ENCODE peak calls at places on chromosomes 3 and 15, in eight cellular contexts. Y is NCI-H524 treated with DMSO at 0.1 percent for 48 hours, K is MM.1S, F is right atrium auricular region, N is fibroblast of pulmonary artery, R is Caki2, P is AG08396, D is glutamatergic neuron. V is an unnamed sample.

GRCh38 chr15:67077641-67078215 is 12.3 kb downstream of the SMAD3 start:
- DNase-seq in Y (no peak), K (no peak), D (no peak), F (no peak), R (no peak), P (no peak), N (no peak), V (no peak)

GRCh38 chr15:75646944-75647364 is 758 bp upstream of the SNX33 start:
- DNase-seq in F (no peak), P (peak), R (no peak), N (no peak), D (peak), Y (no peak), K (no peak), V (no peak)

GRCh38 chr3:12318758-12319621 is 30.1 kb downstream of the PPARG start:
- DNase-seq in D (no peak), N (peak), P (no peak), Y (no peak), K (no peak), F (no peak), R (no peak), V (no peak)

GRCh38 chr3:151630938-151631417 is 102.7 kb upstream of the AADACL2 start:
- DNase-seq in N (peak), Y (no peak), K (no peak), R (no peak), F (no peak), P (no peak), D (no peak), V (peak)

GRCh38 chr15:63403254-63403945 is 21.8 kb upstream of the CA12 start:
- DNase-seq in F (no peak), D (no peak), R (no peak), N (peak), Y (no peak), K (no peak), P (no peak), V (no peak)

GRCh38 chr3:107690522-107691138 is 167.9 kb downstream of the BBX start:
- DNase-seq in Y (peak), K (peak), P (peak), D (no peak), N (peak), F (no peak), R (peak), V (peak)

GRCh38 chr15:101161656-101162055 is 90.2 kb downstream of the CHSY1 start:
- DNase-seq in Y (no peak), F (no peak), N (no peak), K (no peak), R (no peak), P (no peak), D (no peak), V (no peak)

GRCh38 chr3:158936530-158937113 is 134.8 kb downstream of the MFSD1 start:
- DNase-seq in D (no peak), Y (peak), K (no peak), P (no peak), F (no peak), N (no peak), R (peak), V (no peak)

GRCh38 chr3:37945407-37945802 is 45.2 kb upstream of the VILL start:
- DNase-seq in Y (no peak), D (no peak), R (no peak), N (no peak), K (no peak), P (no peak), F (no peak), V (no peak)

GRCh38 chr3:132164469-132165092 is 129.8 kb upstream of the CPNE4 start:
- DNase-seq in F (no peak), Y (no peak), P (no peak), N (peak), K (no peak), R (no peak), D (no peak), V (no peak)

GRCh38 chr15:67967871-67968423 is 86.2 kb upstream of the PIAS1 start:
- DNase-seq in N (peak), F (peak), Y (peak), P (peak), K (no peak), D (peak), R (no peak), V (peak)

GRCh38 chr15:63405159-63405558 is 23.5 kb upstream of the CA12 start:
- DNase-seq in Y (no peak), P (no peak), R (no peak), F (peak), K (no peak), N (no peak), D (no peak), V (no peak)

GRCh38 chr15:50438251-50438650 is 14.0 kb downstream of the USP8 start:
- DNase-seq in R (no peak), Y (no peak), P (no peak), K (no peak), D (no peak), F (no peak), N (no peak), V (no peak)

GRCh38 chr3:132083583-132084372 is 49.0 kb upstream of the CPNE4 start:
- DNase-seq in D (no peak), F (no peak), P (no peak), K (no peak), N (peak), Y (no peak), R (peak), V (peak)

GRCh38 chr3:166291510-166291909 is 454.3 kb upstream of the BCHE start:
- DNase-seq in N (no peak), D (peak), Y (no peak), R (no peak), K (peak), P (no peak), F (no peak), V (no peak)

GRCh38 chr3:156837130-156837529 is 11.0 kb downstream of the LEKR1 start:
- DNase-seq in K (no peak), P (no peak), Y (no peak), D (no peak), N (no peak), R (no peak), F (no peak), V (peak)

GRCh38 chr15:28018291-28019044 is 80.6 kb downstream of the OCA2 start:
- DNase-seq in R (no peak), Y (no peak), D (no peak), N (no peak), F (no peak), K (no peak), P (no peak), V (no peak)

V was measured in adipocyte.